ENCODE peak calls at places on chromosomes 3 and 15, in five cellular contexts. I is suprapubic skin, F is tibial artery, N is heart left ventricle, K is brain microvascular endothelial cell. X is an unnamed sample.
A peak's percentile ranks its signal among the peaks of the same experiment; 100 is the strongest.

GRCh38 chr3:15606434-15606891 is 4.9 kb downstream of the BTD start:
- DNase-seq in F (no peak), N (no peak), I (no peak), K (no peak), X (no peak)

GRCh38 chr3:104673981-104674380 is 692.7 kb upstream of the ALCAM start:
- DNase-seq in K (peak; percentile 7), F (no peak), N (no peak), I (no peak), X (no peak)

GRCh38 chr15:60563066-60563465 is 84.1 kb upstream of the ICE2 start:
- DNase-seq in K (no peak), F (no peak), N (no peak), I (no peak), X (no peak)

GRCh38 chr3:37892917-37893595 is 31.4 kb downstream of the CTDSPL start:
- DNase-seq in I (no peak), N (peak; percentile 80), K (no peak), F (peak; percentile 52), X (peak; percentile 78)

GRCh38 chr3:179000144-179000543 is 71.5 kb downstream of the ZMAT3 start:
- DNase-seq in I (no peak), N (no peak), F (no peak), K (no peak), X (no peak)

GRCh38 chr15:31280037-31280830 is 46.4 kb upstream of the KLF13 start:
- DNase-seq in K (no peak), N (no peak), F (peak; percentile 20), I (peak; percentile 72), X (peak; percentile 55)

GRCh38 chr15:25426896-25427610 is 11.8 kb downstream of the UBE3A start:
- DNase-seq in N (no peak), F (no peak), K (no peak), I (no peak), X (no peak)

GRCh38 chr3:14352002-14352627 is 50.3 kb upstream of the SLC6A6 start:
- DNase-seq in N (no peak), F (no peak), K (no peak), I (no peak), X (no peak)

GRCh38 chr3:105362021-105362665 is 4.6 kb upstream of the ALCAM start:
- DNase-seq in N (no peak), K (no peak), F (no peak), I (no peak), X (no peak)

GRCh38 chr3:138125548-138126221 is 6.5 kb downstream of the A4GNT start:
- DNase-seq in I (no peak), N (peak; percentile 28), K (peak; percentile 52), F (no peak), X (no peak)

GRCh38 chr15:95259513-95259912 is 1028.2 kb downstream of the MCTP2 start:
- DNase-seq in F (peak; percentile 72), I (peak; percentile 81), N (peak; percentile 63), K (peak; percentile 78), X (peak; percentile 57)

GRCh38 chr3:166013073-166013679 is 176.0 kb upstream of the BCHE start:
- DNase-seq in F (no peak), N (no peak), I (no peak), K (peak; percentile 49), X (no peak)

GRCh38 chr3:144585408-144585807 is 613.8 kb downstream of the DIPK2A start:
- DNase-seq in F (no peak), K (no peak), I (no peak), N (no peak), X (no peak)

GRCh38 chr3:110293660-110294059 is 778.0 kb upstream of the NECTIN3 start:
- DNase-seq in I (no peak), N (no peak), K (no peak), F (no peak), X (no peak)

GRCh38 chr3:130761730-130762311 is 15.2 kb upstream of the PIK3R4 start:
- DNase-seq in N (no peak), I (no peak), F (no peak), K (no peak), X (no peak)

GRCh38 chr15:51806123-51806522 is 23.3 kb upstream of the TMOD3 start:
- DNase-seq in K (no peak), N (no peak), I (no peak), F (no peak), X (no peak)

GRCh38 chr15:39501366-39501765 is 79.5 kb upstream of the THBS1 start:
- DNase-seq in K (no peak), N (no peak), F (no peak), I (no peak), X (no peak)

GRCh38 chr3:146256851-146257486 is 6.1 kb upstream of the PLSCR4 start:
- DNase-seq in N (no peak), F (no peak), K (no peak), I (no peak), X (no peak)

GRCh38 chr3:152964901-152965609 is 130.1 kb downstream of the P2RY1 start:
- DNase-seq in I (no peak), K (no peak), N (no peak), F (no peak), X (no peak)

GRCh38 chr3:142817897-142818296 is 71.0 kb downstream of the PCOLCE2 start:
- DNase-seq in F (no peak), K (no peak), I (no peak), N (no peak), X (no peak)

GRCh38 chr15:89028036-89028435 is 60.2 kb upstream of the ABHD2 start:
- DNase-seq in I (no peak), F (no peak), N (no peak), K (no peak), X (no peak)

GRCh38 chr3:23550402-23550801 is 255.4 kb upstream of the UBE2E1 start:
- DNase-seq in K (no peak), F (no peak), I (no peak), N (no peak), X (no peak)

GRCh38 chr15:74790080-74790916 is 8.4 kb downstream of the CSK start:
- DNase-seq in N (peak; percentile 90), F (peak; percentile 56), K (peak; percentile 90), I (no peak), X (peak; percentile 74)

GRCh38 chr3:10758304-10759037 is 57.6 kb upstream of the SLC6A11 start:
- DNase-seq in K (peak; percentile 39), N (peak; percentile 36), F (no peak), I (no peak), X (peak; percentile 63)
- H3K27me3 ChIP-seq in K (no peaks in the 10 kb centered on the region), N (no peaks in the 10 kb centered on the region), F (peaks cover 49% of the 10 kb centered on the region), I (peaks cover 45% of the 10 kb centered on the region), X (no peaks in the 10 kb centered on the region)

DNA sequence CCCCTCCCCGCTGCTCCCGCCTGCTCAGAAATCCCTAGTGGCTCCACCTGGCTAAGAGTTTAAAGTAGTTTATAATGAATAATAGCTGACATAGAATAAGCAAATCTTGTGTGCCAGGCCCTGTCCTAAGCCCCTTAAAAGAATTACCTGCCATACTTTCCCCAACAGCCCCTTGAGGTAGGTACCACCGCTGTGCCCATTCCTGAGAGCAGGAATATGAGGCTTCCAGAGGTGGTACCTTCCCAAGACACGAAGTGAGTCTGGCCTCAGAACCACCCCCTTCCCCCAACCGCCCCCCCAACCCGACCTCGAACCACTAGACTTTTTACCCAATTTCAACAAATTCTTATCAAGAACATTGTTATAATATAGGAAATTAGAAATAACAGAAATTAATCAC is 1.2 kb downstream of the ABHD6 start:
- DNase-seq in I (no peak), N (no peak), F (no peak), K (no peak), X (no peak)
- H3K27me3 ChIP-seq in I (no peaks in the 10 kb centered on the region), N (no peaks in the 10 kb centered on the region), F (no peaks in the 10 kb centered on the region), K (no peaks in the 10 kb centered on the region), X (no peaks in the 10 kb centered on the region)

DNA sequence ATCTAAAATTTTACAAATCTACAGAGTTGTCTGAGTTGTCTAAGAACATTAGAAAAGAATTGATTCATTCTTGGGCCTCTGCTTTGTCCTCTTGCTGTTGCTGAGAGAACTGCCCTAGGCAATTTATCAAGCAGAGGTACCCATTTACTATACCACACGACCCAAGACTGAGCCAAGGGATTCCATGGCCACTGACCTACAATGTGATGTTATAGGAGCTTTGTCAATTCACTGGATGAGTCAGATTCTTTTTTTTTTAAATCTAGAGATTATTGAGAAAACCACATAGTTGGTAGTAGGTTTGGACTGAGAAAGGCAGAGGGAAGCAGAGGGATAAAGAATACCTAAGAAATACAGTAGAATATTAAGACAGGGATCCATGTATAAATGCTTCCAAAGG is 55.3 kb downstream of the TRAT1 start:
- DNase-seq in K (no peak), I (no peak), F (no peak), N (no peak), X (no peak)
- H3K27me3 ChIP-seq in K (no peaks in the 10 kb centered on the region), I (no peaks in the 10 kb centered on the region), F (no peaks in the 10 kb centered on the region), N (no peaks in the 10 kb centered on the region), X (no peaks in the 10 kb centered on the region)

GRCh38 chr15:67807141-67807540 is 18.2 kb upstream of the SKOR1 start:
- DNase-seq in F (no peak), K (no peak), N (no peak), I (peak; percentile 62), X (no peak)
- H3K27me3 ChIP-seq in F (peaks cover 6% of the 10 kb centered on the region), K (no peaks in the 10 kb centered on the region), N (no peaks in the 10 kb centered on the region), I (no peaks in the 10 kb centered on the region), X (no peaks in the 10 kb centered on the region)

DNA sequence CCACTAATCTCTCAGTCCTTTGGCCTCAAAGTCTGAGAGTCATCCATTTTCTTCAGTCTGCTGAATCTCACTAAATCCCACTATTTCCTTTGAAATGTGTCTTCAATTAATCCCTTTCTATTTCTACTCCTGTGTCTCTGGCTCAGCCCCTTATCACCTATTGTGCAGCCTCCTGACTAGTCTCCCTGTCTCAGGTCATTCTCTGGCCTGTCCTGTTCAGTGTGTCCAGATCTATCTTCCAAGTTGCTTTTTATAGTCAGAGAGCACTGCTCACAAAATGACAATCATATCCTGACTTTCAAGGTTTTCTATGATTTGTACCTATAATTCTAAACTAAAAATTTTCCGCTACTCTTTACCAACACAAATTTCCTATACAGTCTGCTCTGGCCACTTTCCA is 7.6 kb downstream of the ROPN1 start:
- DNase-seq in F (no peak), K (no peak), N (no peak), I (no peak), X (no peak)
- H3K27me3 ChIP-seq in F (no peaks in the 10 kb centered on the region), K (peaks cover 13% of the 10 kb centered on the region), N (no peaks in the 10 kb centered on the region), I (peaks cover 23% of the 10 kb centered on the region), X (no peaks in the 10 kb centered on the region)

GRCh38 chr3:76949462-76949861 is 90.4 kb upstream of the ROBO2 start:
- DNase-seq in F (no peak), K (no peak), I (no peak), N (no peak), X (no peak)
- H3K27me3 ChIP-seq in F (no peaks in the 10 kb centered on the region), K (no peaks in the 10 kb centered on the region), I (no peaks in the 10 kb centered on the region), N (no peaks in the 10 kb centered on the region), X (no peaks in the 10 kb centered on the region)

GRCh38 chr15:81781316-81781868 is 264.4 kb downstream of the MEX3B start:
- DNase-seq in F (no peak), N (no peak), I (peak; percentile 13), K (no peak), X (no peak)
- H3K27me3 ChIP-seq in F (peaks cover 11% of the 10 kb centered on the region), N (no peaks in the 10 kb centered on the region), I (no peaks in the 10 kb centered on the region), K (no peaks in the 10 kb centered on the region), X (no peaks in the 10 kb centered on the region)

X was measured in psoas muscle.